ENCODE peak calls at places on chromosomes 7 and 10, in nine cellular contexts. T is CD4-positive, alpha-beta T cell; I is endothelial cell; K is HS-5; Y is cardiac septum; S is NCI-H187; E is AG04450; Z is colonic mucosa; C is heart left ventricle. R is an unnamed sample.
A peak's percentile ranks its signal among the peaks of the same experiment; 100 is the strongest.

GRCh38 chr10:4532976-4533375 is 293.0 kb upstream of the AKR1E2 start:
- DNase-seq in Z (no peak), S (no peak), K (no peak), I (no peak), C (no peak), T (no peak), E (no peak), Y (no peak), R (no peak)

GRCh38 chr7:44988718-44989117 is 9.9 kb upstream of the MYO1G start:
- DNase-seq in Y (no peak), T (no peak), S (no peak), I (no peak), C (no peak), K (no peak), E (no peak), Z (no peak), R (no peak)

GRCh38 chr10:24503627-24504320 is 219.9 kb downstream of the ARHGAP21 start:
- DNase-seq in I (peak; percentile 54), E (peak; percentile 92), S (no peak), Y (no peak), K (no peak), C (peak; percentile 46), T (no peak), Z (peak; percentile 74), R (no peak)

GRCh38 chr10:15035385-15036301 is 8.1 kb upstream of the OLAH start:
- DNase-seq in I (no peak), Z (no peak), S (no peak), K (no peak), T (no peak), E (peak; percentile 67), C (no peak), Y (no peak), R (no peak)

GRCh38 chr7:102111758-102112119 is 174.9 kb upstream of the SH2B2 start:
- DNase-seq in S (no peak), Z (no peak), T (no peak), Y (peak; percentile 31), I (no peak), E (no peak), K (no peak), C (no peak), R (no peak)

GRCh38 chr10:129993621-129994020 is 29.5 kb upstream of the EBF3 start:
- DNase-seq in Z (no peak), C (no peak), Y (no peak), I (no peak), K (peak; percentile 74), E (no peak), T (no peak), S (no peak), R (peak; percentile 45)

GRCh38 chr7:1546909-1547776 is 8.9 kb downstream of the TMEM184A start:
- DNase-seq in T (no peak), Z (no peak), C (no peak), I (no peak), K (no peak), S (no peak), Y (no peak), E (no peak), R (no peak)

GRCh38 chr7:28433604-28434254 is 21.4 kb downstream of the CREB5 start:
- DNase-seq in Y (no peak), C (peak; percentile 43), E (no peak), I (no peak), K (no peak), T (no peak), Z (peak; percentile 22), S (peak; percentile 48), R (no peak)

GRCh38 chr7:141045842-141046630 is 27.8 kb upstream of the TMEM178B start:
- DNase-seq in C (no peak), E (no peak), Z (no peak), K (no peak), Y (no peak), T (no peak), S (no peak), I (no peak), R (no peak)

GRCh38 chr7:140604760-140605159 is 35.9 kb downstream of the DENND2A start:
- DNase-seq in E (peak; percentile 83), K (no peak), S (no peak), Z (no peak), T (no peak), Y (no peak), C (no peak), I (no peak), R (peak; percentile 70)

GRCh38 chr10:78729810-78730209 is 339.0 kb upstream of the ZMIZ1 start:
- DNase-seq in S (no peak), I (no peak), E (no peak), Z (no peak), Y (no peak), K (no peak), T (no peak), C (no peak), R (no peak)

GRCh38 chr10:34341473-34341872 is 473.6 kb downstream of the PARD3 start:
- DNase-seq in Z (no peak), I (no peak), S (no peak), T (no peak), Y (no peak), K (no peak), E (no peak), C (no peak), R (no peak)

GRCh38 chr7:50792342-50793114 is 9.8 kb upstream of the GRB10 start:
- DNase-seq in Z (no peak), C (no peak), Y (peak; percentile 83), K (no peak), S (no peak), T (no peak), E (no peak), I (peak; percentile 47), R (no peak)

GRCh38 chr10:89798092-89798491 is 96.7 kb downstream of the KIF20B start:
- DNase-seq in I (no peak), C (no peak), S (no peak), E (no peak), Y (no peak), Z (no peak), T (no peak), K (no peak), R (no peak)

GRCh38 chr10:48724127-48724526 is 39.5 kb downstream of the WDFY4 start:
- DNase-seq in C (no peak), S (no peak), E (no peak), Z (no peak), K (no peak), I (no peak), T (no peak), Y (no peak), R (no peak)

GRCh38 chr10:99435986-99436633 is 5.7 kb upstream of the GOT1 start:
- DNase-seq in Z (no peak), T (no peak), Y (no peak), S (peak; percentile 8), E (peak; percentile 23), K (no peak), C (no peak), I (peak; percentile 21), R (peak; percentile 4)

GRCh38 chr10:114631678-114632417 is 26.2 kb downstream of the ABLIM1 start:
- DNase-seq in I (peak; percentile 43), Z (peak; percentile 67), C (peak; percentile 67), E (no peak), Y (no peak), S (no peak), K (no peak), T (peak; percentile 0), R (no peak)

GRCh38 chr10:93471110-93471651 is 11.0 kb downstream of the MYOF start:
- DNase-seq in K (peak; percentile 97), E (peak; percentile 88), T (no peak), Z (no peak), C (no peak), S (no peak), I (no peak), Y (no peak), R (peak; percentile 98)

GRCh38 chr10:113093188-113094113 is 143.4 kb downstream of the TCF7L2 start:
- DNase-seq in T (no peak), S (no peak), I (no peak), C (no peak), E (no peak), Z (peak; percentile 58), K (no peak), Y (no peak), R (no peak)

GRCh38 chr10:4819707-4820106 is 6.3 kb upstream of the AKR1E2 start:
- DNase-seq in Z (no peak), T (no peak), I (no peak), S (no peak), C (no peak), E (no peak), Y (no peak), K (no peak), R (no peak)

GRCh38 chr7:28024786-28025334 is 155.7 kb downstream of the JAZF1 start:
- DNase-seq in Z (no peak), C (no peak), Y (no peak), S (no peak), T (no peak), K (no peak), I (no peak), E (no peak), R (no peak)

GRCh38 chr7:157432957-157433576 is 96.3 kb downstream of the DNAJB6 start:
- DNase-seq in E (no peak), K (peak; percentile 22), S (peak; percentile 58), Y (no peak), Z (peak; percentile 32), I (peak; percentile 38), C (peak; percentile 30), T (peak; percentile 58), R (no peak)

GRCh38 chr10:125249948-125250347 is 89.6 kb upstream of the CTBP2 start:
- DNase-seq in Z (no peak), C (no peak), Y (no peak), K (no peak), T (no peak), I (no peak), S (no peak), E (no peak), R (no peak)

R was measured in BJ.